ENCODE peak calls at places on chromosomes 6 and 20, in four cellular contexts. P is activated T-cell treated with anti-CD3 and anti-CD28 coated beads, Interleukin-2, amount 50 U/mL, for 1 hour; A is C1 segment of cervical spinal cord; Y is H9. H is an unnamed sample.

GRCh38 chr6:30685157-30685976 is 1.1 kb downstream of the PPP1R18 start:
- DNase-seq in A (no peak), Y (no peak), P (peak), H (no peak)

GRCh38 chr6:33008944-33009861 is at the start of gene HLA-DOA:
- DNase-seq in Y (peak), P (peak), A (peak), H (peak)

GRCh38 chr20:32231847-32232246 is 24.2 kb downstream of the POFUT1 start:
- DNase-seq in A (no peak), P (peak), Y (no peak), H (no peak)

GRCh38 chr6:28218312-28219248 is 6.5 kb upstream of the ZSCAN9 start:
- DNase-seq in Y (peak), P (no peak), A (peak), H (peak)

GRCh38 chr6:44094403-44095242 is 32.6 kb downstream of the MRPL14 start:
- DNase-seq in Y (no peak), A (no peak), P (no peak), H (no peak)

GRCh38 chr6:43966806-43967575 is 160.3 kb downstream of the MRPL14 start:
- DNase-seq in A (no peak), Y (peak), P (no peak), H (no peak)

GRCh38 chr6:101296184-101296583 is 97.3 kb upstream of the GRIK2 start:
- DNase-seq in P (no peak), Y (no peak), A (no peak), H (no peak)

GRCh38 chr20:49496043-49496442 is 13.6 kb upstream of the KCNB1 start:
- DNase-seq in Y (no peak), P (no peak), A (no peak), H (no peak)

H was measured in H7.